ENCODE peak calls at places on chromosomes 2 and 18, in ten cellular contexts. One of them, this sample, is unnamed.
A peak's percentile ranks its signal among the peaks of the same experiment; 100 is the strongest.

GRCh38 chr18:57438669-57439616 is 3.8 kb downstream of the ONECUT2 start:
- DNase-seq in A549: no peak
- DNase-seq in GM12891: no peak
- DNase-seq in PC-9: no peak
- DNase-seq in SIG-M5: no peak
- DNase-seq in activated B cell treated with CpG ODN at 0.5 μM for 24 hours: no peak
- DNase-seq in omental fat pad: no peak
- DNase-seq in activated naive CD4-positive, alpha-beta T cell treated with anti-CD3 and anti-CD28 coated beads for 36 hours: no peak
- DNase-seq in iPS-NIHi11: no peak
- DNase-seq in stimulated activated CD4-positive, alpha-beta T cell treated with anti-CD3 and anti-CD28 coated beads, TNF-alpha, amount 100 ng/mL, for 4 hours: no peak
- DNase-seq in this sample: peak; percentile 46

GRCh38 chr18:57837917-57838548 is 34.9 kb upstream of the ATP8B1 start:
- DNase-seq in A549: no peak
- DNase-seq in GM12891: no peak
- DNase-seq in PC-9: no peak
- DNase-seq in SIG-M5: no peak
- DNase-seq in activated B cell treated with CpG ODN at 0.5 μM for 24 hours: peak; percentile 42
- DNase-seq in omental fat pad: no peak
- DNase-seq in activated naive CD4-positive, alpha-beta T cell treated with anti-CD3 and anti-CD28 coated beads for 36 hours: peak; percentile 77
- DNase-seq in iPS-NIHi11: no peak
- DNase-seq in stimulated activated CD4-positive, alpha-beta T cell treated with anti-CD3 and anti-CD28 coated beads, TNF-alpha, amount 100 ng/mL, for 4 hours: no peak
- DNase-seq in this sample: no peak

GRCh38 chr18:79496237-79496977 is 100.7 kb downstream of the NFATC1 start:
- DNase-seq in A549: no peak
- DNase-seq in GM12891: no peak
- DNase-seq in PC-9: no peak
- DNase-seq in SIG-M5: no peak
- DNase-seq in activated B cell treated with CpG ODN at 0.5 μM for 24 hours: no peak
- DNase-seq in omental fat pad: peak; percentile 16
- DNase-seq in activated naive CD4-positive, alpha-beta T cell treated with anti-CD3 and anti-CD28 coated beads for 36 hours: no peak
- DNase-seq in iPS-NIHi11: no peak
- DNase-seq in stimulated activated CD4-positive, alpha-beta T cell treated with anti-CD3 and anti-CD28 coated beads, TNF-alpha, amount 100 ng/mL, for 4 hours: no peak
- DNase-seq in this sample: no peak

GRCh38 chr2:235087812-235088607 is 136.2 kb downstream of the SH3BP4 start:
- DNase-seq in A549: no peak
- DNase-seq in GM12891: no peak
- DNase-seq in PC-9: no peak
- DNase-seq in SIG-M5: no peak
- DNase-seq in activated B cell treated with CpG ODN at 0.5 μM for 24 hours: no peak
- DNase-seq in omental fat pad: no peak
- DNase-seq in activated naive CD4-positive, alpha-beta T cell treated with anti-CD3 and anti-CD28 coated beads for 36 hours: no peak
- DNase-seq in iPS-NIHi11: no peak
- DNase-seq in stimulated activated CD4-positive, alpha-beta T cell treated with anti-CD3 and anti-CD28 coated beads, TNF-alpha, amount 100 ng/mL, for 4 hours: no peak
- DNase-seq in this sample: peak; percentile 59

GRCh38 chr2:241666627-241667400 is 19.8 kb downstream of the DTYMK start:
- DNase-seq in A549: no peak
- DNase-seq in GM12891: no peak
- DNase-seq in PC-9: no peak
- DNase-seq in SIG-M5: no peak
- DNase-seq in activated B cell treated with CpG ODN at 0.5 μM for 24 hours: no peak
- DNase-seq in omental fat pad: no peak
- DNase-seq in activated naive CD4-positive, alpha-beta T cell treated with anti-CD3 and anti-CD28 coated beads for 36 hours: no peak
- DNase-seq in iPS-NIHi11: peak; percentile 50
- DNase-seq in stimulated activated CD4-positive, alpha-beta T cell treated with anti-CD3 and anti-CD28 coated beads, TNF-alpha, amount 100 ng/mL, for 4 hours: no peak
- DNase-seq in this sample: peak; percentile 67

GRCh38 chr18:3233433-3234168 is 13.8 kb upstream of the MYOM1 start:
- DNase-seq in A549: no peak
- DNase-seq in GM12891: no peak
- DNase-seq in PC-9: no peak
- DNase-seq in SIG-M5: no peak
- DNase-seq in activated B cell treated with CpG ODN at 0.5 μM for 24 hours: no peak
- DNase-seq in omental fat pad: no peak
- DNase-seq in activated naive CD4-positive, alpha-beta T cell treated with anti-CD3 and anti-CD28 coated beads for 36 hours: no peak
- DNase-seq in iPS-NIHi11: no peak
- DNase-seq in stimulated activated CD4-positive, alpha-beta T cell treated with anti-CD3 and anti-CD28 coated beads, TNF-alpha, amount 100 ng/mL, for 4 hours: no peak
- DNase-seq in this sample: no peak

GRCh38 chr2:73092146-73092783 is 20.5 kb downstream of the RAB11FIP5 start:
- DNase-seq in A549: no peak
- DNase-seq in GM12891: no peak
- DNase-seq in PC-9: no peak
- DNase-seq in SIG-M5: no peak
- DNase-seq in activated B cell treated with CpG ODN at 0.5 μM for 24 hours: no peak
- DNase-seq in omental fat pad: no peak
- DNase-seq in activated naive CD4-positive, alpha-beta T cell treated with anti-CD3 and anti-CD28 coated beads for 36 hours: no peak
- DNase-seq in iPS-NIHi11: no peak
- DNase-seq in stimulated activated CD4-positive, alpha-beta T cell treated with anti-CD3 and anti-CD28 coated beads, TNF-alpha, amount 100 ng/mL, for 4 hours: no peak
- DNase-seq in this sample: no peak

GRCh38 chr18:62881509-62882016 is 166.2 kb downstream of the PHLPP1 start:
- DNase-seq in A549: peak; percentile 25
- DNase-seq in GM12891: no peak
- DNase-seq in PC-9: peak; percentile 97
- DNase-seq in SIG-M5: no peak
- DNase-seq in activated B cell treated with CpG ODN at 0.5 μM for 24 hours: no peak
- DNase-seq in omental fat pad: no peak
- DNase-seq in activated naive CD4-positive, alpha-beta T cell treated with anti-CD3 and anti-CD28 coated beads for 36 hours: peak; percentile 11
- DNase-seq in iPS-NIHi11: peak; percentile 43
- DNase-seq in stimulated activated CD4-positive, alpha-beta T cell treated with anti-CD3 and anti-CD28 coated beads, TNF-alpha, amount 100 ng/mL, for 4 hours: no peak
- DNase-seq in this sample: no peak

This sample was measured in neural progenitor cell.